ENCODE peak calls at places on chromosomes 5 and 9, in five cellular contexts. D, N, A, W and V are unnamed samples.

GRCh38 chr9:76198336-76198735 is 195.9 kb downstream of the RFK start:
- DNase-seq in D (no peak), N (no peak), A (no peak), W (no peak), V (no peak)

GRCh38 chr9:29691758-29692407 is 2118.6 kb upstream of the C9orf72 start:
- DNase-seq in D (peak), N (peak), A (peak), W (peak), V (peak)

GRCh38 chr5:136399512-136399911 is 34.2 kb upstream of the TRPC7 start:
- DNase-seq in D (no peak), N (no peak), A (no peak), W (no peak), V (no peak)

GRCh38 chr5:105828855-105829254 is 1841.9 kb downstream of the EFNA5 start:
- DNase-seq in D (no peak), N (no peak), A (no peak), W (no peak), V (no peak)

GRCh38 chr9:108680946-108681345 is 174.8 kb downstream of the ACTL7B start:
- DNase-seq in D (no peak), N (no peak), A (no peak), W (no peak), V (no peak)

GRCh38 chr5:151909628-151910027 is 15.0 kb downstream of the GLRA1 start:
- DNase-seq in D (no peak), N (no peak), A (no peak), W (no peak), V (no peak)

GRCh38 chr5:172786736-172787462 is 15.9 kb upstream of the DUSP1 start:
- DNase-seq in D (no peak), N (no peak), A (no peak), W (no peak), V (no peak)

GRCh38 chr9:935348-935965 is 41.0 kb upstream of the DMRT3 start:
- DNase-seq in D (peak), N (no peak), A (no peak), W (no peak), V (no peak)

GRCh38 chr9:76399831-76400230 is 5.6 kb upstream of the RFK start:
- DNase-seq in D (no peak), N (no peak), A (no peak), W (no peak), V (no peak)

GRCh38 chr9:137694962-137695875 is 76.4 kb downstream of the EHMT1 start:
- DNase-seq in D (peak), N (peak), A (peak), W (peak), V (peak)

GRCh38 chr5:160968480-160968879 is 116.5 kb upstream of the ATP10B start:
- DNase-seq in D (peak), N (no peak), A (no peak), W (no peak), V (no peak)

GRCh38 chr5:143187495-143187894 is 216.0 kb downstream of the NR3C1 start:
- DNase-seq in D (peak), N (no peak), A (no peak), W (no peak), V (no peak)

GRCh38 chr5:151596839-151597539 is 5.9 kb upstream of the FAT2 start:
- DNase-seq in D (peak), N (peak), A (peak), W (no peak), V (no peak)

DNA sequence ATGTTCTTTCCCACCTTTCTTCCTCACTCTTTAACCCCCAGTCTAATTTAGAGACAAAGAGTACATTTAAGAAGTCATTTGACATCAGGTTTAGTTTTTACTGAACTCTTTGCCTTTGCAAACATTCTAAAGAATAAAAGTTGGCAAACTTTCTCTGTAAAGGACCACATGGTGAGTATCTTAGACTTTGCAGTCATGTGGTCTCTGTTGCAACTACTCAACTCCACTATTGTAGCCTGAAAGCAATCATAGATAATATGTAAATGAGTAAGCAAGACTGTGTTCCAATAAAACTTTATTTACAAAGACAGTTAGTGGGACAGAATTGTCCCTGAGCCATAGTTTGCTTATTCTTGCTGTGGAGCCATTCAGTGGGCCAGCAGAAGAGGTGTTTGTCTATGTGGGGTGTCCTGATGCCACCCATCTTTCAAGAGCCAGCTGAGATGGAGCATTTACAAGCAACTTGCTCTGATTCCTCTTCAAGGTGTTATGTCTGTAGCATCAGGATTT is 25.4 kb downstream of the ABLIM3 start:
- DNase-seq in D (no peak), N (no peak), A (no peak), W (no peak), V (no peak)
- H3K27ac ChIP-seq in D (no peak), N (no peak), A (no peak), W (no peak), V (no peak)

GRCh38 chr9:94083384-94083783 is 880 bp upstream of the PTPDC1 start:
- DNase-seq in D (no peak), N (no peak), A (no peak), W (no peak), V (no peak)
- H2BK12ac ChIP-seq in D (no peak), N (no peak), A (no peak), W (no peak), V (no peak)

DNA sequence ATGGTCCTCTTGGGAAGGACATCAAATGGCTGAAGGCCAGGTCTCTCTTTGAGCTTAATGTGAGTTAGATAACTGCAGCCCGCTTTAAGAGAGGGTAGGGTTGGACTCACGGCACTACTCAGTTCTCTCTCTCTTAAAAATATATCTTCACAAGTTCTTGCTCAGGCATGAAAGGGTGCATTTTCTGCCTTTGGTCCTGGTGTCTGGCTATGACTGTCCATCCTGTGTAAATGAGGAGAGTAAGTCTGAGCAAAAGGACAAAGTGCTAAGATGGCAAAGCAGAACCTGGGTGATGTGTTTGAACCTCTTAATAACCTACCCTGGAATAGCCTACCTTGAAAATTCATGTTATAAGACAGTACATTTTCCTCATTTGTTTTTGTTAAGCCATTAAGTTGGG is 293.4 kb downstream of the PDE4D start:
- DNase-seq in D (no peak), N (no peak), A (no peak), W (no peak), V (no peak)
- H3K27ac ChIP-seq in D (no peak), N (no peak), A (no peak), W (no peak), V (no peak)

GRCh38 chr5:138573949-138574670 is 1.1 kb downstream of the HSPA9 start:
- DNase-seq in D (no peak), N (no peak), A (no peak), W (no peak), V (peak)
- H2BK12ac ChIP-seq in D (no peak), N (no peak), A (no peak), W (no peak), V (no peak)

GRCh38 chr5:177301503-177302165 is 1.9 kb downstream of the RAB24 start:
- DNase-seq in D (peak), N (no peak), A (no peak), W (no peak), V (no peak)
- H3K27ac ChIP-seq in D (peak), N (no peak), A (no peak), W (no peak), V (peak)

DNA sequence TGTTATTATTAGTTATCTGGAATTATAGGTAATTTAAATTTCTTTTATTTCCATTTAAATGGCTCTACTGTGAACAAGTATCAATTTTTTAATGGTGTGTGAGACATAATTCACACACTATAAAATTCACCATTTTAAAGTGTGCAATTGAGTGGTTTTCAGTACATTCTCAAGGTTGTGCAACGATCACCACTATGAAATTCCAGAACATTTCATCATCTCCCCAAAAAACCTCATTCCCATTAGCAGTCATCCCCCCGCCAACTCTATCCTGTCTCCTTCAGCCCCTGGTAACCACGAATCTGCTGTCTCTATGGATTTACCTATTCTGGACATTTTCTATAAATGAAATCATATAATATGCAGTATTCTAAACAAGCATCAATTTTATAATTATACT is 172.6 kb downstream of the ROR2 start:
- DNase-seq in D (no peak), N (no peak), A (no peak), W (no peak), V (peak)
- H2BK12ac ChIP-seq in D (no peak), N (no peak), A (no peak), W (no peak), V (no peak)

GRCh38 chr9:123033352-123033751 is at the start of gene GPR21:
- DNase-seq in D (no peak), N (no peak), A (peak), W (no peak), V (no peak)
- H3K27ac ChIP-seq in D (no peak), N (no peak), A (peak), W (no peak), V (no peak)

DNA sequence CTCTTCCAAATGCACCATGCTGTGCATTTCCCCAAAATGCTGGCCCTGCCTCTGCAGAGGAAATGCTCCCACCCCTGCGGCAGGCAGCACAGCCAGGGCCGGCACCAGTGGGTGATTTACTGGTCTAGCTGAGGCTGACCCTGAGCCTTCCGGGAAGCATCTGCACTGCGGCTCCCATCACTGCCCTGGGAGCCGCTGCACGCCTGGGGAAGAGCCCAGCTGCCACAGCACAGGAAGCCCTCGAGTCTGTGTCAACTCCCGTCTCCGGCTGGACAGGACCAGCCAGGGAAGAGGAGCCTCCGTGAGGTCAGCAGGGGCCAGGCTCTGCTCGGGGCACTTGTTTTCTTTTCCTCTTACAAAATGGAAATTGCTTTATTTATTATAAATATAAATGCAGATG is 25.1 kb upstream of the EEIG1 start:
- DNase-seq in D (peak), N (no peak), A (no peak), W (no peak), V (peak)
- H2BK12ac ChIP-seq in D (no peak), N (no peak), A (no peak), W (no peak), V (no peak)